ENCODE peak calls at places on chromosomes 12 and 14, in nine cellular contexts. One of them, this sample, is unnamed. For H3K4me1 and H3K36me3, the result is how much of the 10 kb centered on the place peaks cover.

GRCh38 chr14:38121280-38121679 is 86.4 kb upstream of the SSTR1 start:
- DNase-seq in pancreas: no peak
- DNase-seq in MM.1S: no peak
- DNase-seq in colonic mucosa: no peak
- DNase-seq in A673: peak
- DNase-seq in hepatocyte: no peak
- DNase-seq in PC-3: no peak
- DNase-seq in PC-9: no peak
- DNase-seq in endothelial cell of umbilical vein: peak
- DNase-seq in this sample: no peak

GRCh38 chr12:110581951-110582285 is 1.2 kb downstream of the PPTC7 start:
- DNase-seq in MM.1S: no peak
- DNase-seq in hepatocyte: no peak
- DNase-seq in A673: peak
- DNase-seq in pancreas: no peak
- DNase-seq in endothelial cell of umbilical vein: no peak
- DNase-seq in PC-9: no peak
- DNase-seq in colonic mucosa: peak
- DNase-seq in PC-3: peak
- DNase-seq in this sample: peak

GRCh38 chr12:41745593-41745992 is 399.1 kb downstream of the GXYLT1 start:
- DNase-seq in colonic mucosa: no peak
- DNase-seq in PC-3: no peak
- DNase-seq in A673: no peak
- DNase-seq in hepatocyte: no peak
- DNase-seq in endothelial cell of umbilical vein: no peak
- DNase-seq in MM.1S: no peak
- DNase-seq in pancreas: no peak
- DNase-seq in PC-9: no peak
- DNase-seq in this sample: no peak

GRCh38 chr12:24814379-24815086 is 134.4 kb downstream of the BCAT1 start:
- DNase-seq in pancreas: no peak
- DNase-seq in MM.1S: peak
- DNase-seq in PC-9: no peak
- DNase-seq in A673: no peak
- DNase-seq in colonic mucosa: no peak
- DNase-seq in endothelial cell of umbilical vein: no peak
- DNase-seq in PC-3: no peak
- DNase-seq in hepatocyte: no peak
- DNase-seq in this sample: no peak

GRCh38 chr14:36513012-36513420 is 7.0 kb downstream of the NKX2-1 start:
- DNase-seq in pancreas: no peak
- DNase-seq in endothelial cell of umbilical vein: no peak
- DNase-seq in MM.1S: no peak
- DNase-seq in PC-3: no peak
- DNase-seq in A673: no peak
- DNase-seq in hepatocyte: no peak
- DNase-seq in PC-9: no peak
- DNase-seq in colonic mucosa: no peak
- DNase-seq in this sample: no peak

GRCh38 chr12:31702047-31702446 is 26.8 kb downstream of the AMN1 start:
- DNase-seq in hepatocyte: peak
- DNase-seq in PC-3: peak
- DNase-seq in MM.1S: no peak
- DNase-seq in pancreas: no peak
- DNase-seq in colonic mucosa: no peak
- DNase-seq in A673: peak
- DNase-seq in endothelial cell of umbilical vein: peak
- DNase-seq in PC-9: no peak
- DNase-seq in this sample: peak

GRCh38 chr14:21923820-21924219 is 250.2 kb upstream of the OR4E1 start:
- DNase-seq in colonic mucosa: no peak
- DNase-seq in MM.1S: peak
- DNase-seq in PC-9: no peak
- DNase-seq in pancreas: no peak
- DNase-seq in endothelial cell of umbilical vein: peak
- DNase-seq in A673: no peak
- DNase-seq in PC-3: no peak
- DNase-seq in hepatocyte: no peak
- DNase-seq in this sample: no peak

GRCh38 chr14:72947366-72948160 is 21.3 kb downstream of the DCAF4 start:
- DNase-seq in A673: no peak
- DNase-seq in PC-3: no peak
- DNase-seq in MM.1S: no peak
- DNase-seq in endothelial cell of umbilical vein: no peak
- DNase-seq in pancreas: no peak
- DNase-seq in colonic mucosa: no peak
- DNase-seq in PC-9: no peak
- DNase-seq in hepatocyte: no peak
- DNase-seq in this sample: no peak

GRCh38 chr12:15038137-15038536 is 65.3 kb downstream of the PDE6H start:
- DNase-seq in MM.1S: no peak
- DNase-seq in PC-9: no peak
- DNase-seq in PC-3: no peak
- DNase-seq in hepatocyte: no peak
- DNase-seq in pancreas: no peak
- DNase-seq in A673: no peak
- DNase-seq in colonic mucosa: no peak
- DNase-seq in endothelial cell of umbilical vein: no peak
- DNase-seq in this sample: no peak

GRCh38 chr12:70351076-70351475 is 15.0 kb upstream of the KCNMB4 start:
- DNase-seq in endothelial cell of umbilical vein: no peak
- DNase-seq in MM.1S: no peak
- DNase-seq in A673: no peak
- DNase-seq in pancreas: no peak
- DNase-seq in hepatocyte: no peak
- DNase-seq in PC-3: no peak
- DNase-seq in PC-9: no peak
- DNase-seq in colonic mucosa: no peak
- DNase-seq in this sample: no peak

GRCh38 chr14:61326847-61327246 is 5.5 kb downstream of the PRKCH start:
- DNase-seq in PC-9: peak
- DNase-seq in A673: peak
- DNase-seq in PC-3: peak
- DNase-seq in hepatocyte: peak
- DNase-seq in colonic mucosa: peak
- DNase-seq in MM.1S: no peak
- DNase-seq in pancreas: peak
- DNase-seq in endothelial cell of umbilical vein: peak
- DNase-seq in this sample: no peak

GRCh38 chr12:52049286-52049685 is 2.0 kb upstream of the NR4A1 start:
- DNase-seq in colonic mucosa: no peak
- DNase-seq in hepatocyte: no peak
- DNase-seq in PC-3: no peak
- DNase-seq in pancreas: no peak
- DNase-seq in MM.1S: peak
- DNase-seq in PC-9: no peak
- DNase-seq in A673: no peak
- DNase-seq in endothelial cell of umbilical vein: no peak
- DNase-seq in this sample: no peak

DNA sequence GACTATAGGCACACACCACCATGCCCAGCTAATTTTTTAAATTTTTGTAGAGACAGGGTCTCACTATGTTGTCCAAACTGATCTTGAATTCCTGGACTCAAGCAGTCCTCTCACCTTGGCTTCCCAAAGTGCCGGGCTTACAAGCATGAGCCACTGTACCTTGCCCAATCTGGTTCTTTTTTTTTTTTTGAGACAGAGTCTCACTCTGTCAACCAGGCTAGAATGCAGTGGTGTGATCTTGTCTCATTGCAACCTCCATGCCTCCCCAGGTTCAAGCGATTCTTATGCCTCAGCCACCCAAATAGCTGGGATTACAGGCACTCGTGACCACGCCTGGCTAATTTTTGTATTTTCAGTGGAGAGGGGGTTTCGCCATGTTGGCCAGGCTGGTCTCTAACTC is 15.4 kb downstream of the MRPL42 start:
- DNase-seq in PC-9: no peak
- DNase-seq in PC-3: no peak
- DNase-seq in colonic mucosa: no peak
- DNase-seq in hepatocyte: no peak
- DNase-seq in endothelial cell of umbilical vein: no peak
- DNase-seq in MM.1S: no peak
- DNase-seq in pancreas: no peak
- DNase-seq in A673: no peak
- DNase-seq in this sample: no peak
- H3K4me1 ChIP-seq in PC-9: under half
- H3K4me1 ChIP-seq in PC-3: under half
- H3K4me1 ChIP-seq in colonic mucosa: under half
- H3K4me1 ChIP-seq in hepatocyte: under half
- H3K4me1 ChIP-seq in endothelial cell of umbilical vein: under half
- H3K4me1 ChIP-seq in MM.1S: under half
- H3K4me1 ChIP-seq in pancreas: under half
- H3K4me1 ChIP-seq in A673: under half
- H3K4me1 ChIP-seq in this sample: under half

DNA sequence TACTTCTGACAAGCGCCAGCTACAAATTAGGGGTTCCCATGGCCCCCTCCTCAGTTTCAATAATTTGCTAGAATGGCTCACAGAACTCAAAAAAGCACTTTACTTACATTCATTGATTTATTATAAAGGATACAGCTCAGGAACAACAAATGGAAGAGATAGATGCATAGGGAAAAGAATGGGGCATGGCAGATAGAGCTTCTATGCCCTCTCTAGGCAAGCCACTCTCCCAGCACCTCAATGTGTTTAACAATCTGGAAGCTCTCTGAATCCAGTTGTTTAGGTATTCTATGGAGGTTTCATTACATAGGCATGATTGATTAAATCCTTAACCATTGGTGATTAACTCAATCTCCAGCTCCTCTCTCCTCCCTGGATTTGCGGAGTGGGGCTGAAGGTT is 184.5 kb upstream of the DAAM1 start:
- DNase-seq in MM.1S: no peak
- DNase-seq in hepatocyte: no peak
- DNase-seq in PC-3: peak
- DNase-seq in colonic mucosa: no peak
- DNase-seq in pancreas: no peak
- DNase-seq in endothelial cell of umbilical vein: no peak
- DNase-seq in PC-9: no peak
- DNase-seq in A673: peak
- DNase-seq in this sample: peak
- TF ChIP-seq CTCF in MM.1S: no peak
- TF ChIP-seq CTCF in hepatocyte: peak
- TF ChIP-seq CTCF in PC-3: peak
- TF ChIP-seq CTCF in colonic mucosa: no peak
- TF ChIP-seq CTCF in pancreas: no peak
- TF ChIP-seq CTCF in endothelial cell of umbilical vein: no peak
- TF ChIP-seq CTCF in PC-9: no peak
- TF ChIP-seq CTCF in A673: peak
- TF ChIP-seq CTCF in this sample: peak

GRCh38 chr12:94255428-94255827 is 107.1 kb downstream of the PLXNC1 start:
- DNase-seq in MM.1S: no peak
- DNase-seq in A673: no peak
- DNase-seq in PC-3: no peak
- DNase-seq in endothelial cell of umbilical vein: no peak
- DNase-seq in PC-9: no peak
- DNase-seq in hepatocyte: no peak
- DNase-seq in pancreas: no peak
- DNase-seq in colonic mucosa: no peak
- DNase-seq in this sample: no peak
- H3K36me3 ChIP-seq in MM.1S: half or more
- H3K36me3 ChIP-seq in A673: under half
- H3K36me3 ChIP-seq in PC-3: under half
- H3K36me3 ChIP-seq in endothelial cell of umbilical vein: under half
- H3K36me3 ChIP-seq in PC-9: under half
- H3K36me3 ChIP-seq in hepatocyte: under half
- H3K36me3 ChIP-seq in pancreas: under half
- H3K36me3 ChIP-seq in colonic mucosa: under half
- H3K36me3 ChIP-seq in this sample: under half

DNA sequence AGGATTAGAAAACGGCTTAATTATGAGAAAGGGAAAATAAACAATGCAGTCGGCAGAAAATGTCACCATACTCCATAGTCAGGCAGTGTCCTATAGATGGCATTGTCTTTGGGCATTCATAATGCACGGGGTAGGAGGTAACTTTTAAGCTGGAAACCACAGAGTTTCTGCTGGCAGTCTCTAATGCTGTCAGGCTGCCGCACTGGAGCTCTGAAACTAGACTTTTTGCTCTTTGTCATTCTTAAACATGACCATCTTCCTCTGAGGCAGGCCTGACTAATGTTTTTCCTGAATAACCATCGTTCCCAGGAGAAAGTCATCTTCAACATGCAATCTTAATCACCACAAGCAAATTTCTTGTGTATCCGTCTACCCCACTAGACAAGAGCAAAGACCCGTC is 108.8 kb downstream of the ETNK1 start:
- DNase-seq in A673: no peak
- DNase-seq in hepatocyte: no peak
- DNase-seq in PC-9: no peak
- DNase-seq in colonic mucosa: no peak
- DNase-seq in PC-3: no peak
- DNase-seq in MM.1S: peak
- DNase-seq in pancreas: no peak
- DNase-seq in endothelial cell of umbilical vein: no peak
- DNase-seq in this sample: no peak
- H3K4me1 ChIP-seq in A673: under half
- H3K4me1 ChIP-seq in hepatocyte: under half
- H3K4me1 ChIP-seq in PC-9: under half
- H3K4me1 ChIP-seq in colonic mucosa: under half
- H3K4me1 ChIP-seq in PC-3: under half
- H3K4me1 ChIP-seq in MM.1S: under half
- H3K4me1 ChIP-seq in pancreas: under half
- H3K4me1 ChIP-seq in endothelial cell of umbilical vein: under half
- H3K4me1 ChIP-seq in this sample: under half

DNA sequence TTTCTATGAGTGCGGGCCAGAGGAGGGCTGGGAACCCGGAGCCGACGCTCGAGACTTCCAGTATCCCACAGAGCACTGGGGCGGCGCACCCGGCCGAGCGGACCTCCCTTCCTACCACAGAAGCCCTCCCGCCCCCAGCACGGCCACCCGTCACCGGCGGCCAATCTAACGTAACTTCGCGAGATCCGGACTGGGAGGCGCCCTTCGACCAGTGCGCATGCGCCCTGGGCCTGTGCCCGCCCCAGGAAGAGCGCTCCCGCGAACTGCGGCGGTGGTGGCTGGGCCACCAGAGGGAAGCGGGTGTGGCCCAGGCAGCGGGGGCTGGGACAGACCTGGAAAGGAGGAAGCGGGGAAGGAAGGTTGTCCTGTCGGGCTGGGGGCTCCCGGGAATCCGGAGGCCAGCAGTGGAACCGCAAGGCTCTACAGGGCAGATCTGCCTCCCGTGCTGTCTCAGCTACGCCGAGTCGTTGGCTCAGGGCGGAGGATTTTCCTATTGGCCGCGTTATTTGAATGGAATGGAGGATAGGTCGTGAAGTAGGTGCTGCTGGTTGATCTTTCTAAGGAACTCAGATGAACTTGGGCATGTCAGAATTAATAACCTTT is at the start of gene PPP1R12A:
- DNase-seq in endothelial cell of umbilical vein: peak
- DNase-seq in MM.1S: peak
- DNase-seq in PC-3: peak
- DNase-seq in A673: peak
- DNase-seq in hepatocyte: peak
- DNase-seq in pancreas: peak
- DNase-seq in colonic mucosa: peak
- DNase-seq in PC-9: peak
- DNase-seq in this sample: peak
- TF ChIP-seq CTCF in endothelial cell of umbilical vein: no peak
- TF ChIP-seq CTCF in MM.1S: peak
- TF ChIP-seq CTCF in PC-3: no peak
- TF ChIP-seq CTCF in A673: no peak
- TF ChIP-seq CTCF in hepatocyte: no peak
- TF ChIP-seq CTCF in pancreas: no peak
- TF ChIP-seq CTCF in colonic mucosa: no peak
- TF ChIP-seq CTCF in PC-9: no peak
- TF ChIP-seq CTCF in this sample: peak